ENCODE peak calls at places on chromosomes 6 and 20, in four cellular contexts. V is A549, Y is HepG2, N is ovary. R is an unnamed sample. For H3K9me3, the result is how much of the 10 kb centered on the place peaks cover.

GRCh38 chr20:43016257-43016656 is 173.4 kb downstream of the PTPRT start:
- DNase-seq in N (no peak), V (no peak), Y (no peak), R (no peak)

GRCh38 chr20:45404438-45404837 is 3.7 kb upstream of the DBNDD2 start:
- DNase-seq in N (no peak), V (no peak), Y (no peak), R (no peak)

GRCh38 chr6:48289841-48290240 is 178.8 kb upstream of the PTCHD4 start:
- DNase-seq in N (no peak), Y (no peak), V (no peak), R (no peak)

GRCh38 chr20:59752704-59753460 is 148.5 kb downstream of the PHACTR3 start:
- DNase-seq in N (no peak), V (no peak), Y (no peak), R (no peak)

GRCh38 chr6:108958900-108959770 is 110.9 kb downstream of the ARMC2 start:
- DNase-seq in V (no peak), Y (no peak), N (no peak), R (no peak)

GRCh38 chr6:144418969-144419545 is 133.9 kb downstream of the UTRN start:
- DNase-seq in V (no peak), N (no peak), Y (no peak), R (no peak)

GRCh38 chr6:125940691-125941090 is 15.9 kb upstream of the HINT3 start:
- DNase-seq in N (no peak), V (no peak), Y (no peak), R (no peak)

GRCh38 chr20:48801197-48801596 is 26.6 kb downstream of the PREX1 start:
- DNase-seq in Y (no peak), V (no peak), N (no peak), R (peak)

GRCh38 chr6:72619883-72620696 is 1.8 kb upstream of the KCNQ5 start:
- DNase-seq in Y (no peak), N (peak), V (no peak), R (no peak)

GRCh38 chr20:29689411-29690225 is 1567.8 kb upstream of the DEFB115 start:
- DNase-seq in Y (no peak), N (no peak), V (no peak), R (peak)

GRCh38 chr6:151690303-151690702 is 117.2 kb upstream of the ESR1 start:
- DNase-seq in N (no peak), Y (no peak), V (no peak), R (no peak)

GRCh38 chr6:125983246-125983945 is 2.9 kb upstream of the TRMT11 start:
- DNase-seq in V (peak), N (no peak), Y (no peak), R (no peak)

GRCh38 chr6:2554651-2555050 is 196.1 kb downstream of the MYLK4 start:
- DNase-seq in V (no peak), Y (no peak), N (no peak), R (no peak)

GRCh38 chr20:10783660-10784336 is 110.0 kb upstream of the JAG1 start:
- DNase-seq in N (no peak), Y (no peak), V (no peak), R (no peak)

GRCh38 chr6:113437571-113437970 is 419.6 kb upstream of the MARCKS start:
- DNase-seq in V (no peak), N (no peak), Y (no peak), R (no peak)

GRCh38 chr20:63191400-63191799 is 24.5 kb downstream of the YTHDF1 start:
- DNase-seq in Y (no peak), V (peak), N (no peak), R (no peak)

GRCh38 chr6:89834884-89835792 is 5.5 kb downstream of the CASP8AP2 start:
- DNase-seq in V (no peak), Y (no peak), N (no peak), R (no peak)

GRCh38 chr20:63500151-63500901 is 1.4 kb upstream of the EEF1A2 start:
- DNase-seq in V (no peak), Y (no peak), N (no peak), R (no peak)

GRCh38 chr6:78483546-78483945 is 383.8 kb upstream of the IRAK1BP1 start:
- DNase-seq in Y (no peak), N (no peak), V (no peak), R (no peak)

GRCh38 chr20:5612476-5613291 is 137.5 kb upstream of the SHLD1 start:
- DNase-seq in N (no peak), V (no peak), Y (no peak), R (no peak)

GRCh38 chr20:53343433-53343832 is 250.2 kb downstream of the ZNF217 start:
- DNase-seq in N (no peak), Y (no peak), V (no peak), R (no peak)

GRCh38 chr20:14632906-14633305 is 295.5 kb upstream of the FLRT3 start:
- DNase-seq in Y (peak), V (no peak), N (no peak), R (no peak)

GRCh38 chr6:2984738-2985381 is 13.5 kb upstream of the SERPINB6 start:
- DNase-seq in V (no peak), N (no peak), Y (no peak), R (no peak)

GRCh38 chr6:93073811-93074210 is 345.5 kb downstream of the EPHA7 start:
- DNase-seq in N (no peak), V (no peak), Y (no peak), R (no peak)

DNA sequence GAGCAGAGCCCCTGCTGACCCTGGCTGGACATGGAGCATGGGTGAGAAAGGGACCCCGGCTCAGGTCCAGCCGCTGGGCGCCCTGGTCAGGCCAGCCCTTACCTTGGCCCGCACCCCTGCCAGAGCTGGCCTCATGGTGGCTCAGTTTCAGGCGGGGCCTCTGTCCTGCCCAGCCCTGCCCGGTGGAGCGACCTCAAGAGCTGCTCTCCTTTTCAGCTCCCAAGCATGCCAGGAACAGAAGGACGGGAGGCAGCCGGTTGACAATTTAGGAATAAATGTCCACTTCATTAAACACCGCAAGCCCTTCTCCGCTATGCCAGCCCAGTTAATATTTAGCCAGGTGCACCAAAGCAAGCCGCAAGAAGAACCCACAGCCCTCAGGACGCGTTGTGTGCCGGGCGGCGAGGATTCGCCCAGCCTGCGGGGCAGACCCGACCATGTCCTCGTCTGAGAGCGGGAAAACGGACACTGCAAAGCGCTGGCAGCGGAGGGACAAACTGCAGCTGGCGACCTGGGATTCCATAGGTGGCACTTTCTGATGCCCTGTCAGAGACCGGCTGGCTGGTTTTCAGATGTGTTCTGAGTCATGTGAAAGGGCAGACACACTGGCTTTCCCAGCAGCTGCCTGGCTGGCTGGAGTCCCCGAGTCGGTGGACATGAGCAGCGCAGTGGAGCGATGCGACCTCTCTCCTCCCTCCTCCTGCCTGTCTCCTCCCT is 221.9 kb downstream of the TTLL2 start:
- DNase-seq in N (peak), V (no peak), Y (no peak), R (no peak)
- H3K9me3 ChIP-seq in N (under half), V (under half), Y (under half), R (under half)

GRCh38 chr6:31400467-31401289 is 2.7 kb upstream of the MICA start:
- DNase-seq in Y (peak), V (peak), N (peak), R (peak)

GRCh38 chr6:31401403-31401802 is 2.0 kb upstream of the MICA start:
- DNase-seq in Y (peak), V (peak), N (peak), R (peak)

GRCh38 chr6:31397901-31398300 is 5.5 kb upstream of the MICA start:
- DNase-seq in N (no peak), Y (no peak), V (no peak), R (no peak)

GRCh38 chr6:31402324-31403282 is 792 bp upstream of the MICA start:
- DNase-seq in N (peak), V (no peak), Y (no peak), R (peak)

GRCh38 chr6:31399589-31400466 is 3.6 kb upstream of the MICA start:
- DNase-seq in V (peak), N (peak), Y (peak), R (peak)
- TF ChIP-seq EP300 in V (no peak), N (no peak), Y (no peak), R (no peak)

GRCh38 chr6:39999006-39999867 is 65.0 kb upstream of the MOCS1 start:
- DNase-seq in N (no peak), V (no peak), Y (no peak), R (no peak)
- H3K9me3 ChIP-seq in N (under half), V (under half), Y (half or more), R (under half)

DNA sequence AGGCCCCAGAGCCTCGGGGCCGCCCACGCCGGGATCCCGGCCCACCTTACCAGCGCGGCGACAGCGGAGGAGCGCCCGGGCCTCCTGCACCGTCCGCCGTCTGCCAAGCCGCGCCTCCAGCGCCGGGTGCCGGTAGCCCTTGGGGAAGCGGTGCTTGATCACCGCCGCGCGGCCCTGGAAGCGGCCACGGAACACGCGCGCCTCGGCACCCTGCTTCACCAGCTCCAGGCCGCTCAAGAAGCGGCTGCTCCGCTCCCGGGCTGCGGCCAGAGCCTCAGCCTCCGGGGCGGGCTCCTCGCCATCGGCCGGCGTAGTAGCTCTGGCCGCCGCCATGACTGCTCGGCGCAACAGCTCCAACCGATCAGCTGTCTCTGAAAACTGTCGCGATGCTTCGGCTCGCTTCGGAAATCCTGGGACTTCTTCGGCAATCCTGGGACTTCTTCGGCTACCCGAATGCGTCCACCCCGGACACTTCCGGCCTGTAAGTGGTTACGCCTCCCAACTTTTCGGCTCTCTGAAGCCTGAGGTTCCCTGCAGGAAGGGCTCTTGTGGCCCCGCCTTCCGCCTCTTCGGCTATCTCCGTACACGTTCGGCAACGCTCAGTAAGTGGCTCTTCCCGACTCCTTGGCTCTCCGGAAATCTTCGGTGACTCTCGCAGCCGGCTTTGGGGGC is at the start of gene TP53RK:
- DNase-seq in N (peak), V (peak), Y (peak), R (peak)
- TF ChIP-seq EP300 in N (no peak), V (no peak), Y (peak), R (no peak)

DNA sequence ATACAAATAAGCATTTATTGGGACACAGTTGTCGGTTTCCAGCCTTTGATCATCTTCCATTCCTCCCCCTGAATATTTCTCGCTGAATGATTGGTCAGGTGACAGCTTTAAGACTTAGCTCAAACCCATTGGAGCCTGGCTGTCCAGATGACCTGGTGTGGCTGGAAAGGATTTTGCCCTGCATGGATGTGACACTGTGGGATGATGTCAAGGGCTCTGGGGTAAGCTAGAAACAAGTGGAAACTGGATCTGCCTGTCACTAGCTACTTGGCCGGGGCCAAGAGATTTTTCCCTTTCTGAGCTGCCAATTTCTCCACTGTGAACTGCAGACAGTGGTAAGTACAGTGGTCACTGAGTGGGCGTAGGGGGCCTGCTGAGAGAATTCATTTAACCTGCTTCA is 41.9 kb upstream of the MYLIP start:
- DNase-seq in V (no peak), N (no peak), Y (no peak), R (no peak)
- H3K9me3 ChIP-seq in V (under half), N (under half), Y (under half), R (under half)

GRCh38 chr6:87334683-87335082 is 5.6 kb upstream of the GJB7 start:
- DNase-seq in N (no peak), Y (no peak), V (no peak), R (no peak)
- TF ChIP-seq EP300 in N (no peak), Y (no peak), V (no peak), R (no peak)

DNA sequence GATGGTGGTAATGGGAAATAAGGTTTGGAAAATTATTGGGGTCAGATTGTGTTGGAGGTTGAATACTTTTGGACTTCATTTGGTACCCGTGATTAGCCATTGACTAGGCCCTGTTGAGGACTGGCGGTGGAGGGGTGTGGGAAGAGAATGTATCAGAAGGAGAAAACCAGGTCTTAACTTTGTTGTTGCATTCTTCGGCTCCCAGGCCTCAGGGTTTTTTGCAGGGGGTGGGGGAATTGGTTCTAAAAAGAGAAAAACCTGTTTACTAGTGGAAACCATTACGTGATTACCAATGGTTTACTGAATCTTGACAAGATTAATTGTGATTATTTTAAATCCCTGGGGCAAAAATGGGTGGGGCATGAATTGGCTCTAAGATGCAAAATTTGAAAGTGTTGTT is 85.1 kb downstream of the PHF20 start:
- DNase-seq in Y (no peak), V (no peak), N (no peak), R (no peak)
- H3K9me3 ChIP-seq in Y (under half), V (under half), N (under half), R (under half)